ENCODE peak calls at places on chromosomes 13 and 19, in five cellular contexts. One of them, this sample, is unnamed.
A peak's percentile ranks its signal among the peaks of the same experiment; 100 is the strongest.

GRCh38 chr19:11286312-11286974 is 9.5 kb upstream of the TSPAN16 start:
- ATAC-seq in gastrocnemius medialis: no peak
- ATAC-seq in Panc1: no peak
- ATAC-seq in lower lobe of right lung: peak; percentile 64
- ATAC-seq in right cardiac atrium: peak; percentile 84
- ATAC-seq in this sample: peak; percentile 28

GRCh38 chr19:54517483-54517882 is 14.9 kb downstream of the LAIR2 start:
- ATAC-seq in gastrocnemius medialis: no peak
- ATAC-seq in Panc1: no peak
- ATAC-seq in lower lobe of right lung: no peak
- ATAC-seq in right cardiac atrium: no peak
- ATAC-seq in this sample: no peak

GRCh38 chr19:27392027-27392632 is 1820.8 kb downstream of the UQCRFS1 start:
- ATAC-seq in gastrocnemius medialis: no peak
- ATAC-seq in Panc1: no peak
- ATAC-seq in lower lobe of right lung: peak; percentile 23
- ATAC-seq in right cardiac atrium: no peak
- ATAC-seq in this sample: no peak

GRCh38 chr13:43879323-43880181 is at the start of the genes CCDC122 and LACC1:
- ATAC-seq in gastrocnemius medialis: peak; percentile 83
- ATAC-seq in Panc1: peak; percentile 96
- ATAC-seq in lower lobe of right lung: peak; percentile 97
- ATAC-seq in right cardiac atrium: peak; percentile 93
- ATAC-seq in this sample: peak; percentile 94

GRCh38 chr19:12985049-12985776 is 10.1 kb upstream of the NFIX start:
- ATAC-seq in gastrocnemius medialis: peak; percentile 89
- ATAC-seq in Panc1: peak; percentile 53
- ATAC-seq in lower lobe of right lung: peak; percentile 49
- ATAC-seq in right cardiac atrium: peak; percentile 70
- ATAC-seq in this sample: peak; percentile 44

GRCh38 chr19:55071913-55072312 is 3.8 kb upstream of the EPS8L1 start:
- ATAC-seq in gastrocnemius medialis: no peak
- ATAC-seq in Panc1: no peak
- ATAC-seq in lower lobe of right lung: no peak
- ATAC-seq in right cardiac atrium: no peak
- ATAC-seq in this sample: no peak

GRCh38 chr13:114129649-114130062 is 2.8 kb downstream of the RASA3 start:
- ATAC-seq in gastrocnemius medialis: no peak
- ATAC-seq in Panc1: no peak
- ATAC-seq in lower lobe of right lung: no peak
- ATAC-seq in right cardiac atrium: no peak
- ATAC-seq in this sample: no peak

GRCh38 chr13:23610187-23610576 is 40.0 kb downstream of the TNFRSF19 start:
- ATAC-seq in gastrocnemius medialis: no peak
- ATAC-seq in Panc1: no peak
- ATAC-seq in lower lobe of right lung: peak; percentile 22
- ATAC-seq in right cardiac atrium: peak; percentile 86
- ATAC-seq in this sample: no peak

GRCh38 chr13:35470671-35471465 is 5.6 kb downstream of the MAB21L1 start:
- ATAC-seq in gastrocnemius medialis: peak; percentile 59
- ATAC-seq in Panc1: no peak
- ATAC-seq in lower lobe of right lung: peak; percentile 72
- ATAC-seq in right cardiac atrium: peak; percentile 96
- ATAC-seq in this sample: peak; percentile 81

GRCh38 chr13:27211771-27212364 is 39.5 kb upstream of the RPL21 start:
- ATAC-seq in gastrocnemius medialis: no peak
- ATAC-seq in Panc1: peak; percentile 72
- ATAC-seq in lower lobe of right lung: no peak
- ATAC-seq in right cardiac atrium: no peak
- ATAC-seq in this sample: no peak

GRCh38 chr19:3398900-3399278 is 32.5 kb downstream of the NFIC start:
- ATAC-seq in gastrocnemius medialis: peak; percentile 11
- ATAC-seq in Panc1: no peak
- ATAC-seq in lower lobe of right lung: peak; percentile 36
- ATAC-seq in right cardiac atrium: peak; percentile 1
- ATAC-seq in this sample: peak; percentile 23

GRCh38 chr13:40060318-40061007 is 405.0 kb downstream of the COG6 start:
- ATAC-seq in gastrocnemius medialis: peak; percentile 47
- ATAC-seq in Panc1: no peak
- ATAC-seq in lower lobe of right lung: no peak
- ATAC-seq in right cardiac atrium: peak; percentile 62
- ATAC-seq in this sample: peak; percentile 59

GRCh38 chr13:30835442-30835841 is 70.6 kb upstream of the MEDAG start:
- ATAC-seq in gastrocnemius medialis: no peak
- ATAC-seq in Panc1: no peak
- ATAC-seq in lower lobe of right lung: no peak
- ATAC-seq in right cardiac atrium: no peak
- ATAC-seq in this sample: no peak

GRCh38 chr13:90427322-90428272 is 919.9 kb upstream of the MIR17HG start:
- ATAC-seq in gastrocnemius medialis: peak; percentile 47
- ATAC-seq in Panc1: no peak
- ATAC-seq in lower lobe of right lung: peak; percentile 18
- ATAC-seq in right cardiac atrium: peak; percentile 40
- ATAC-seq in this sample: no peak

GRCh38 chr19:19477705-19478383 is 37.5 kb downstream of the TSSK6 start:
- ATAC-seq in gastrocnemius medialis: no peak
- ATAC-seq in Panc1: no peak
- ATAC-seq in lower lobe of right lung: peak; percentile 81
- ATAC-seq in right cardiac atrium: no peak
- ATAC-seq in this sample: no peak

GRCh38 chr19:947707-948533 is 22.1 kb downstream of the ARID3A start:
- ATAC-seq in gastrocnemius medialis: no peak
- ATAC-seq in Panc1: peak; percentile 39
- ATAC-seq in lower lobe of right lung: peak; percentile 42
- ATAC-seq in right cardiac atrium: peak; percentile 50
- ATAC-seq in this sample: peak; percentile 79

GRCh38 chr13:27421101-27421881 is 3.1 kb upstream of the GTF3A start:
- ATAC-seq in gastrocnemius medialis: no peak
- ATAC-seq in Panc1: no peak
- ATAC-seq in lower lobe of right lung: no peak
- ATAC-seq in right cardiac atrium: no peak
- ATAC-seq in this sample: no peak

GRCh38 chr19:10334340-10335148 is 1.2 kb upstream of the RAVER1 start:
- ATAC-seq in gastrocnemius medialis: peak; percentile 87
- ATAC-seq in Panc1: peak; percentile 85
- ATAC-seq in lower lobe of right lung: peak; percentile 89
- ATAC-seq in right cardiac atrium: peak; percentile 93
- ATAC-seq in this sample: peak; percentile 85

GRCh38 chr13:112510987-112511715 is 76.8 kb downstream of the TUBGCP3 start:
- ATAC-seq in gastrocnemius medialis: no peak
- ATAC-seq in Panc1: no peak
- ATAC-seq in lower lobe of right lung: no peak
- ATAC-seq in right cardiac atrium: no peak
- ATAC-seq in this sample: no peak

GRCh38 chr13:85853161-85853894 is 54.1 kb upstream of the SLITRK6 start:
- ATAC-seq in gastrocnemius medialis: no peak
- ATAC-seq in Panc1: no peak
- ATAC-seq in lower lobe of right lung: no peak
- ATAC-seq in right cardiac atrium: no peak
- ATAC-seq in this sample: peak; percentile 13

GRCh38 chr13:112685856-112686255 is 4.0 kb upstream of the ATP11A start:
- ATAC-seq in gastrocnemius medialis: no peak
- ATAC-seq in Panc1: no peak
- ATAC-seq in lower lobe of right lung: peak; percentile 46
- ATAC-seq in right cardiac atrium: no peak
- ATAC-seq in this sample: no peak

GRCh38 chr13:21010621-21011020 is 50.8 kb downstream of the LATS2 start:
- ATAC-seq in gastrocnemius medialis: peak; percentile 40
- ATAC-seq in Panc1: no peak
- ATAC-seq in lower lobe of right lung: peak; percentile 18
- ATAC-seq in right cardiac atrium: no peak
- ATAC-seq in this sample: peak; percentile 37

GRCh38 chr13:18992791-18993190 is 188.8 kb downstream of the TUBA3C start:
- ATAC-seq in gastrocnemius medialis: no peak
- ATAC-seq in Panc1: no peak
- ATAC-seq in lower lobe of right lung: no peak
- ATAC-seq in right cardiac atrium: no peak
- ATAC-seq in this sample: no peak

GRCh38 chr19:55014714-55015113 is 23.4 kb downstream of the GP6 start:
- ATAC-seq in gastrocnemius medialis: no peak
- ATAC-seq in Panc1: peak; percentile 73
- ATAC-seq in lower lobe of right lung: peak; percentile 57
- ATAC-seq in right cardiac atrium: peak; percentile 84
- ATAC-seq in this sample: peak; percentile 50

GRCh38 chr13:28505543-28506135 is 10.7 kb upstream of the FLT1 start:
- ATAC-seq in gastrocnemius medialis: peak; percentile 33
- ATAC-seq in Panc1: no peak
- ATAC-seq in lower lobe of right lung: peak; percentile 43
- ATAC-seq in right cardiac atrium: peak; percentile 64
- ATAC-seq in this sample: no peak

GRCh38 chr19:38830039-38830733 is 1.4 kb downstream of the ECH1 start:
- ATAC-seq in gastrocnemius medialis: no peak
- ATAC-seq in Panc1: no peak
- ATAC-seq in lower lobe of right lung: no peak
- ATAC-seq in right cardiac atrium: no peak
- ATAC-seq in this sample: no peak

GRCh38 chr13:42259515-42259914 is 12.4 kb upstream of the AKAP11 start:
- ATAC-seq in gastrocnemius medialis: no peak
- ATAC-seq in Panc1: no peak
- ATAC-seq in lower lobe of right lung: no peak
- ATAC-seq in right cardiac atrium: no peak
- ATAC-seq in this sample: no peak

GRCh38 chr13:65638572-65639168 is 1591.5 kb downstream of the PCDH9 start:
- ATAC-seq in gastrocnemius medialis: no peak
- ATAC-seq in Panc1: no peak
- ATAC-seq in lower lobe of right lung: peak; percentile 49
- ATAC-seq in right cardiac atrium: no peak
- ATAC-seq in this sample: no peak

GRCh38 chr19:34259367-34259865 is 5.1 kb downstream of the GARRE1 start:
- ATAC-seq in gastrocnemius medialis: peak; percentile 46
- ATAC-seq in Panc1: no peak
- ATAC-seq in lower lobe of right lung: no peak
- ATAC-seq in right cardiac atrium: no peak
- ATAC-seq in this sample: no peak

GRCh38 chr19:46492841-46493235 is 2.8 kb downstream of the PNMA8B start:
- ATAC-seq in gastrocnemius medialis: no peak
- ATAC-seq in Panc1: no peak
- ATAC-seq in lower lobe of right lung: no peak
- ATAC-seq in right cardiac atrium: peak; percentile 1
- ATAC-seq in this sample: no peak

GRCh38 chr13:31756346-31756745 is 17.0 kb downstream of the RXFP2 start:
- ATAC-seq in gastrocnemius medialis: no peak
- ATAC-seq in Panc1: no peak
- ATAC-seq in lower lobe of right lung: no peak
- ATAC-seq in right cardiac atrium: no peak
- ATAC-seq in this sample: no peak

GRCh38 chr19:50232600-50232999 is 29.2 kb downstream of the MYH14 start:
- ATAC-seq in gastrocnemius medialis: no peak
- ATAC-seq in Panc1: no peak
- ATAC-seq in lower lobe of right lung: no peak
- ATAC-seq in right cardiac atrium: no peak
- ATAC-seq in this sample: no peak

GRCh38 chr19:50476224-50476942 is at the start of the genes EMC10 and GARIN5A:
- ATAC-seq in gastrocnemius medialis: peak; percentile 90
- ATAC-seq in Panc1: peak; percentile 94
- ATAC-seq in lower lobe of right lung: peak; percentile 98
- ATAC-seq in right cardiac atrium: peak; percentile 94
- ATAC-seq in this sample: peak; percentile 96

GRCh38 chr19:45187421-45188100 is 9.0 kb downstream of the BLOC1S3 start:
- ATAC-seq in gastrocnemius medialis: no peak
- ATAC-seq in Panc1: peak; percentile 55
- ATAC-seq in lower lobe of right lung: peak; percentile 61
- ATAC-seq in right cardiac atrium: no peak
- ATAC-seq in this sample: no peak

GRCh38 chr19:35166100-35167063 is 11.8 kb downstream of the FXYD5 start:
- ATAC-seq in gastrocnemius medialis: no peak
- ATAC-seq in Panc1: no peak
- ATAC-seq in lower lobe of right lung: no peak
- ATAC-seq in right cardiac atrium: no peak
- ATAC-seq in this sample: no peak

GRCh38 chr13:112978561-112979405 is 9.8 kb downstream of the MCF2L start:
- ATAC-seq in gastrocnemius medialis: peak; percentile 76
- ATAC-seq in Panc1: no peak
- ATAC-seq in lower lobe of right lung: peak; percentile 46
- ATAC-seq in right cardiac atrium: peak; percentile 57
- ATAC-seq in this sample: peak; percentile 56

GRCh38 chr13:69553976-69554375 is 553.6 kb upstream of the ATXN8OS start:
- ATAC-seq in gastrocnemius medialis: no peak
- ATAC-seq in Panc1: no peak
- ATAC-seq in lower lobe of right lung: no peak
- ATAC-seq in right cardiac atrium: no peak
- ATAC-seq in this sample: no peak
- H3K4me3 ChIP-seq in gastrocnemius medialis: no peak overlapping the region
- H3K4me3 ChIP-seq in Panc1: no peak overlapping the region
- H3K4me3 ChIP-seq in lower lobe of right lung: no peak overlapping the region
- H3K4me3 ChIP-seq in right cardiac atrium: no peak overlapping the region
- H3K4me3 ChIP-seq in this sample: no peak overlapping the region

DNA sequence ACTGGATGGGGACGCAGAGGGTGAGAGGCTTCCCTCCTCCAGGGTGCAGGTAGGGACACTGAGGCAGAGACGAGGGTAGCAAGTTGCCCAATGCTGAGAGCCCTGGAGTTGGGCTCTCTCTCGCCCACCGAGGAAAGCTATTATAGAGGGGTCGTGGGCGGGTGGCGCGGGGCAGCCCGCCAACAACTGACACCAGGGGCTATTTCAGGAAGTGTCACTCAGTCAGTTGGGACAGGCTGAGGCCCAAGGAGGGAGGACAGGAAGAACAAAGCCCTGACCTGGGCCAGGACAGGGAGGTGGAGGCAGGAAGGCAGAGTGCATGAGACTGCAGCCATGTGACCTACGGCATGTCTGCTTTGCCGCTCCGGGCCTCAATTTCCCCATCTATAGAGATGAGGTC is 29.9 kb downstream of the TINCR start:
- ATAC-seq in gastrocnemius medialis: no peak
- ATAC-seq in Panc1: no peak
- ATAC-seq in lower lobe of right lung: no peak
- ATAC-seq in right cardiac atrium: peak; percentile 50
- ATAC-seq in this sample: no peak
- H3K27ac ChIP-seq in gastrocnemius medialis: no peak overlapping the region
- H3K27ac ChIP-seq in Panc1: no peak overlapping the region
- H3K27ac ChIP-seq in lower lobe of right lung: no peak overlapping the region
- H3K27ac ChIP-seq in right cardiac atrium: peak overlapping the region; percentile 92
- H3K27ac ChIP-seq in this sample: no peak overlapping the region

GRCh38 chr19:18044825-18045304 is 36.9 kb downstream of the ARRDC2 start:
- ATAC-seq in gastrocnemius medialis: peak; percentile 80
- ATAC-seq in Panc1: peak; percentile 76
- ATAC-seq in lower lobe of right lung: peak; percentile 86
- ATAC-seq in right cardiac atrium: peak; percentile 68
- ATAC-seq in this sample: peak; percentile 17
- H3K4me3 ChIP-seq in gastrocnemius medialis: peak overlapping the region; percentile 40
- H3K4me3 ChIP-seq in Panc1: peak overlapping the region; percentile 20
- H3K4me3 ChIP-seq in lower lobe of right lung: peak overlapping the region; percentile 51
- H3K4me3 ChIP-seq in right cardiac atrium: peak overlapping the region; percentile 55
- H3K4me3 ChIP-seq in this sample: peak overlapping the region; percentile 49

GRCh38 chr19:15479391-15480345 is at the start of gene PGLYRP2:
- ATAC-seq in gastrocnemius medialis: no peak
- ATAC-seq in Panc1: peak; percentile 88
- ATAC-seq in lower lobe of right lung: peak; percentile 91
- ATAC-seq in right cardiac atrium: peak; percentile 70
- ATAC-seq in this sample: no peak
- H3K27ac ChIP-seq in gastrocnemius medialis: no peak within 1 kb of the TSS
- H3K27ac ChIP-seq in Panc1: no peak within 1 kb of the TSS
- H3K27ac ChIP-seq in lower lobe of right lung: peak within 1 kb of the TSS; percentile 1
- H3K27ac ChIP-seq in right cardiac atrium: no peak within 1 kb of the TSS
- H3K27ac ChIP-seq in this sample: no peak within 1 kb of the TSS

GRCh38 chr13:74290324-74290773 is 156.1 kb upstream of the KLF12 start:
- ATAC-seq in gastrocnemius medialis: peak; percentile 96
- ATAC-seq in Panc1: no peak
- ATAC-seq in lower lobe of right lung: peak; percentile 80
- ATAC-seq in right cardiac atrium: peak; percentile 97
- ATAC-seq in this sample: peak; percentile 93
- H3K4me3 ChIP-seq in gastrocnemius medialis: no peak overlapping the region
- H3K4me3 ChIP-seq in Panc1: no peak overlapping the region
- H3K4me3 ChIP-seq in lower lobe of right lung: no peak overlapping the region
- H3K4me3 ChIP-seq in right cardiac atrium: peak overlapping the region; percentile 36
- H3K4me3 ChIP-seq in this sample: peak overlapping the region; percentile 20